ENCODE peak calls at places on chromosomes 13 and 19, in nine cellular contexts. J, U, N, Y, G, T, Z, K and O are unnamed samples.

GRCh38 chr13:92187378-92187989 is 789.1 kb downstream of the GPC5 start:
- DNase-seq in Z (no peak), K (peak), U (peak), T (peak), G (peak), Y (peak), J (no peak), N (no peak), O (peak)

GRCh38 chr19:17026041-17026658 is 460 bp downstream of the CPAMD8 start:
- DNase-seq in U (no peak), T (no peak), J (no peak), Y (no peak), N (peak), K (no peak), G (no peak), Z (no peak), O (no peak)

GRCh38 chr13:21557995-21558394 is 46.0 kb downstream of the MICU2 start:
- DNase-seq in G (peak), U (peak), K (no peak), N (no peak), J (no peak), Y (peak), T (peak), Z (no peak), O (peak)

GRCh38 chr13:68347220-68347619 is 1117.1 kb upstream of the PCDH9 start:
- DNase-seq in N (no peak), Z (no peak), K (no peak), U (no peak), G (no peak), T (no peak), J (no peak), Y (peak), O (no peak)

GRCh38 chr13:59770451-59770850 is 393.3 kb downstream of the DIAPH3 start:
- DNase-seq in K (no peak), T (no peak), N (no peak), Z (no peak), U (no peak), Y (no peak), G (peak), J (no peak), O (no peak)

GRCh38 chr13:34421849-34422475 is 520.1 kb upstream of the NBEA start:
- DNase-seq in U (no peak), N (no peak), K (no peak), Z (no peak), G (peak), J (no peak), T (peak), Y (no peak), O (no peak)

GRCh38 chr13:75263741-75264407 is 218.1 kb downstream of the TBC1D4 start:
- DNase-seq in K (no peak), Z (no peak), G (no peak), N (no peak), U (peak), J (no peak), T (peak), Y (no peak), O (no peak)

GRCh38 chr13:36919206-36919832 is 719 bp downstream of the SMAD9 start:
- DNase-seq in K (peak), Z (peak), U (peak), G (no peak), N (peak), T (no peak), J (no peak), Y (peak), O (no peak)

GRCh38 chr13:109412232-109412935 is 374.0 kb downstream of the IRS2 start:
- DNase-seq in U (peak), J (peak), G (no peak), T (peak), K (peak), Z (no peak), N (peak), Y (peak), O (no peak)

GRCh38 chr19:15330801-15331418 is 1.4 kb downstream of the BRD4 start:
- DNase-seq in Z (no peak), N (no peak), G (peak), T (peak), Y (no peak), K (no peak), J (no peak), U (peak), O (no peak)

GRCh38 chr13:92164822-92165221 is 766.4 kb downstream of the GPC5 start:
- DNase-seq in U (no peak), Z (no peak), T (no peak), G (no peak), K (no peak), N (no peak), J (no peak), Y (no peak), O (no peak)

GRCh38 chr13:27621366-27622101 is at the start of gene POLR1D:
- DNase-seq in Z (peak), N (peak), Y (peak), T (peak), G (peak), J (peak), U (peak), K (peak), O (peak)

GRCh38 chr13:46552888-46553520 is at the start of gene LRCH1:
- DNase-seq in T (peak), Y (peak), N (peak), Z (peak), J (peak), K (peak), U (peak), G (peak), O (peak)

GRCh38 chr19:55693336-55693974 is 18.4 kb downstream of the EPN1 start:
- DNase-seq in N (no peak), J (no peak), Y (no peak), K (no peak), Z (no peak), T (no peak), U (no peak), G (no peak), O (no peak)

GRCh38 chr19:14089412-14089661 is 1.2 kb downstream of the SAMD1 start:
- DNase-seq in T (no peak), G (no peak), N (no peak), Z (no peak), K (no peak), U (peak), Y (peak), J (no peak), O (no peak)

GRCh38 chr13:114099191-114099590 is 33.2 kb downstream of the RASA3 start:
- DNase-seq in K (no peak), N (no peak), T (peak), Z (peak), U (peak), G (no peak), J (no peak), Y (peak), O (no peak)

GRCh38 chr19:15675560-15675959 is 2.7 kb downstream of the CYP4F12 start:
- DNase-seq in K (no peak), J (no peak), Z (no peak), U (no peak), Y (no peak), G (no peak), N (no peak), T (no peak), O (no peak)

GRCh38 chr19:41708481-41708880 is at the start of gene CEACAM5:
- DNase-seq in Y (no peak), G (no peak), Z (no peak), U (no peak), T (no peak), J (no peak), K (no peak), N (no peak), O (no peak)

GRCh38 chr19:17579523-17580244 is 24.2 kb downstream of the COLGALT1 start:
- DNase-seq in G (peak), T (peak), Y (peak), K (no peak), U (peak), Z (no peak), N (no peak), J (peak), O (no peak)

GRCh38 chr19:46753420-46754155 is 7.3 kb upstream of the STRN4 start:
- DNase-seq in Z (no peak), U (peak), G (peak), T (no peak), J (peak), N (no peak), K (no peak), Y (peak), O (peak)

GRCh38 chr19:8393871-8394250 is 3.7 kb downstream of the RAB11B start:
- DNase-seq in Z (no peak), N (no peak), J (no peak), Y (no peak), T (peak), G (no peak), K (no peak), U (no peak), O (no peak)

GRCh38 chr19:17658666-17659065 is 29.5 kb downstream of the UNC13A start:
- DNase-seq in Z (no peak), U (no peak), N (no peak), J (no peak), Y (no peak), K (no peak), G (no peak), T (no peak), O (no peak)

GRCh38 chr13:25080773-25081172 is 15.2 kb upstream of the PABPC3 start:
- DNase-seq in J (no peak), T (no peak), G (no peak), K (no peak), Y (no peak), U (no peak), Z (no peak), N (no peak), O (no peak)

GRCh38 chr13:83881917-83882625 is at the start of gene SLITRK1:
- DNase-seq in T (peak), Y (peak), Z (no peak), N (peak), U (peak), G (peak), K (no peak), J (no peak), O (no peak)

GRCh38 chr19:10514211-10515145 is 2.8 kb downstream of the S1PR5 start:
- DNase-seq in K (no peak), U (no peak), G (no peak), Y (no peak), N (no peak), J (no peak), Z (no peak), T (no peak), O (no peak)

GRCh38 chr13:99199541-99200432 is 867 bp upstream of the UBAC2 start:
- DNase-seq in Y (no peak), U (peak), Z (no peak), T (peak), K (no peak), N (no peak), G (no peak), J (no peak), O (no peak)

GRCh38 chr19:50695251-50696064 is 24.1 kb downstream of the SHANK1 start:
- DNase-seq in T (no peak), K (no peak), J (peak), G (no peak), U (peak), Z (no peak), Y (peak), N (peak), O (no peak)

GRCh38 chr19:944171-944567 is 18.3 kb downstream of the ARID3A start:
- DNase-seq in T (no peak), K (no peak), J (no peak), N (no peak), G (no peak), Y (no peak), U (no peak), Z (no peak), O (no peak)

GRCh38 chr19:56291857-56292256 is 19.3 kb downstream of the EDDM13 start:
- DNase-seq in G (no peak), N (no peak), K (no peak), U (peak), Z (no peak), Y (no peak), T (no peak), J (no peak), O (no peak)